ENCODE peak calls at places on chromosomes 6 and 20, in seven cellular contexts. Y is IMR-90, A is spleen, S is aorta, P is ovary, H is A549, O is colonic mucosa. V is an unnamed sample.

GRCh38 chr6:2854394-2854982 is 12.8 kb upstream of the SERPINB1 start:
- DNase-seq in Y (peak; percentile 36), A (no peak), S (peak; percentile 69), P (no peak), H (no peak), O (no peak), V (peak; percentile 51)

GRCh38 chr6:169905041-169905807 is 153.8 kb downstream of the ERMARD start:
- DNase-seq in Y (peak; percentile 23), A (no peak), S (no peak), P (peak; percentile 81), H (peak; percentile 22), O (peak; percentile 27), V (no peak)

GRCh38 chr6:82957171-82957894 is 108.3 kb downstream of the UBE3D start:
- DNase-seq in Y (peak; percentile 35), A (no peak), S (no peak), P (no peak), H (no peak), O (no peak), V (no peak)

GRCh38 chr6:87066449-87067288 is 28.2 kb downstream of the CGA start:
- DNase-seq in Y (peak; percentile 72), A (no peak), S (no peak), P (peak; percentile 36), H (peak; percentile 55), O (peak; percentile 44), V (peak; percentile 61)

GRCh38 chr20:56690531-56691175 is 61.5 kb downstream of the TFAP2C start:
- DNase-seq in Y (no peak), A (no peak), S (no peak), P (no peak), H (no peak), O (peak; percentile 39), V (no peak)

GRCh38 chr6:55033021-55033546 is 141.2 kb upstream of the HCRTR2 start:
- DNase-seq in Y (peak; percentile 65), A (no peak), S (no peak), P (no peak), H (no peak), O (no peak), V (no peak)

GRCh38 chr20:39800111-39800510 is 838.0 kb downstream of the DHX35 start:
- DNase-seq in Y (peak; percentile 52), A (no peak), S (no peak), P (no peak), H (peak; percentile 7), O (no peak), V (no peak)

GRCh38 chr20:62350629-62351422 is 16.3 kb downstream of the LAMA5 start:
- DNase-seq in Y (no peak), A (no peak), S (no peak), P (peak; percentile 11), H (no peak), O (no peak), V (no peak)

GRCh38 chr6:167121471-167121870 is 1.4 kb upstream of the CCR6 start:
- DNase-seq in Y (no peak), A (no peak), S (no peak), P (no peak), H (no peak), O (no peak), V (no peak)

GRCh38 chr6:28282923-28283322 is 1.6 kb downstream of the PGBD1 start:
- DNase-seq in Y (no peak), A (no peak), S (no peak), P (no peak), H (peak; percentile 25), O (no peak), V (no peak)

GRCh38 chr6:43838276-43839036 is 68.4 kb downstream of the VEGFA start:
- DNase-seq in Y (peak; percentile 81), A (peak; percentile 86), S (no peak), P (no peak), H (peak; percentile 58), O (no peak), V (peak; percentile 83)

GRCh38 chr6:32291549-32291948 is 67.7 kb upstream of the NOTCH4 start:
- DNase-seq in Y (no peak), A (no peak), S (no peak), P (no peak), H (no peak), O (no peak), V (no peak)

GRCh38 chr6:79878142-79878748 is 69.1 kb downstream of the ELOVL4 start:
- DNase-seq in Y (no peak), A (no peak), S (no peak), P (no peak), H (no peak), O (no peak), V (no peak)

GRCh38 chr6:140320081-140320798 is 945.8 kb upstream of the CITED2 start:
- DNase-seq in Y (peak; percentile 8), A (no peak), S (no peak), P (no peak), H (no peak), O (no peak), V (no peak)

GRCh38 chr20:58223358-58223941 is 5.0 kb downstream of the ANKRD60 start:
- DNase-seq in Y (no peak), A (no peak), S (no peak), P (no peak), H (no peak), O (no peak), V (no peak)

GRCh38 chr20:59027746-59028320 is 4.3 kb downstream of the ATP5F1E start:
- DNase-seq in Y (peak; percentile 78), A (no peak), S (no peak), P (no peak), H (no peak), O (no peak), V (no peak)

GRCh38 chr6:106511274-106512047 is 117.8 kb downstream of the RTN4IP1 start:
- DNase-seq in Y (no peak), A (peak; percentile 91), S (peak; percentile 80), P (peak; percentile 34), H (no peak), O (peak; percentile 53), V (peak; percentile 81)

GRCh38 chr6:16136536-16137450 is 7.9 kb downstream of the MYLIP start:
- DNase-seq in Y (peak; percentile 92), A (no peak), S (no peak), P (no peak), H (peak; percentile 5), O (no peak), V (no peak)

GRCh38 chr6:159197251-159197650 is 28.1 kb downstream of the FNDC1 start:
- DNase-seq in Y (no peak), A (no peak), S (no peak), P (no peak), H (no peak), O (no peak), V (no peak)

GRCh38 chr6:94144807-94145206 is 725.4 kb upstream of the EPHA7 start:
- DNase-seq in Y (no peak), A (no peak), S (no peak), P (no peak), H (no peak), O (no peak), V (no peak)

GRCh38 chr20:33291416-33291815 is 8.4 kb downstream of the BPIFB1 start:
- DNase-seq in Y (no peak), A (no peak), S (no peak), P (no peak), H (no peak), O (no peak), V (no peak)

GRCh38 chr6:45697605-45698004 is 318.1 kb downstream of the CLIC5 start:
- DNase-seq in Y (peak; percentile 99), A (no peak), S (no peak), P (no peak), H (peak; percentile 9), O (no peak), V (no peak)
- H3K27ac ChIP-seq in Y (peak overlapping the region; percentile 35), A (no peak overlapping the region), S (no peak overlapping the region), P (no peak overlapping the region), H (no peak overlapping the region), O (no peak overlapping the region), V (no peak overlapping the region)

DNA sequence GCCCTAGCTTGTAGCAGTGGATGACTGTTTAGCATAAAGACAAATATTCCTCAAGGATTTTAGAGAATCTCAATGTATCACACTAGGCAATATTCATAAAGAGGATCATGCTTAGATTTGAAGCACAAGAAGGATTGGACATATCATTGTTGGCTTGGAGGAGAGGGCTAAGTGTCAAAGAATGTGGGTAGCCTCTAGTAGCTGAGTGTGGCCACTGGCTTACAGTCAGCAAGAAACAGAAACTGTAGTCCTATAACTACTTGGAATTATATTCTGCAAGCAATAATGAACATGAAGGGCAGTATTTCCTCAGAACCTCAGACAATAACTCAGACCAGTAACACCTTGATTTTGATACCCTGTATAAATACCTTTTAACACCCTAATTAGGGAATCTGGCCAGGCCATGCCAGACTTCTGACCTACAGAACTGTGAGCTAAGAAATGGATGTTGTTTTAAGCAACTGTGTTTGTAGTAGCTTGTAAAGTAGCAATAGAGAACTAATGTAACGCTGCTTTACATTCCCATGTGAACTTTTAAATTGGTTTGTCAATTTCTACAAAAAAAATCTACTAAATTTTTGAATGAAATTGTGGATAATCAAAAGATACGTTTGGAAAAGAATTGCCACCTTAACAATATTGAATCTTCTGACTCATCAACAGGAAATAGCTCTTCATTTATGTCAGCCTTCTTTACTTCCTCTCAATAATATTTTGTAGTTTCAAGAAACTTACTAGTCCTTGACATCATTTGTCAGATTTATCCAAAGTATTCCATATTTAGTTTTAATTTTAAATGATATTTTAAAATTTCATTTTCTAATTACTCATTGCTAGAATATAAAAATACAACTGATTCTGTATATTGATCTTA is 65.2 kb upstream of the RSPO3 start:
- DNase-seq in Y (peak; percentile 19), A (no peak), S (no peak), P (no peak), H (no peak), O (no peak), V (no peak)
- H3K27ac ChIP-seq in Y (no peak overlapping the region), A (no peak overlapping the region), S (no peak overlapping the region), P (no peak overlapping the region), H (no peak overlapping the region), O (no peak overlapping the region), V (no peak overlapping the region)

GRCh38 chr6:36117639-36118549 is 12.4 kb upstream of the MAPK13 start:
- DNase-seq in Y (no peak), A (no peak), S (no peak), P (no peak), H (no peak), O (no peak), V (no peak)
- H3K27ac ChIP-seq in Y (no peak overlapping the region), A (peak overlapping the region; percentile 96), S (no peak overlapping the region), P (no peak overlapping the region), H (no peak overlapping the region), O (peak overlapping the region; percentile 29), V (no peak overlapping the region)

GRCh38 chr20:49766979-49767419 is 45.6 kb upstream of the SLC9A8 start:
- DNase-seq in Y (no peak), A (no peak), S (no peak), P (no peak), H (peak; percentile 61), O (no peak), V (no peak)

GRCh38 chr20:49765846-49766541 is 46.6 kb upstream of the SLC9A8 start:
- DNase-seq in Y (no peak), A (no peak), S (no peak), P (no peak), H (no peak), O (no peak), V (no peak)

GRCh38 chr20:49768204-49769124 is 44.2 kb upstream of the SLC9A8 start:
- DNase-seq in Y (peak; percentile 70), A (no peak), S (no peak), P (no peak), H (peak; percentile 98), O (peak; percentile 63), V (peak; percentile 74)

GRCh38 chr20:49770634-49771033 is 42.0 kb upstream of the SLC9A8 start:
- DNase-seq in Y (no peak), A (no peak), S (no peak), P (no peak), H (no peak), O (no peak), V (no peak)

GRCh38 chr20:49769125-49769581 is 43.5 kb upstream of the SLC9A8 start:
- DNase-seq in Y (no peak), A (no peak), S (no peak), P (no peak), H (no peak), O (no peak), V (no peak)
- H3K27ac ChIP-seq in Y (peak overlapping the region; percentile 79), A (peak overlapping the region; percentile 83), S (peak overlapping the region; percentile 15), P (no peak overlapping the region), H (peak overlapping the region; percentile 94), O (peak overlapping the region; percentile 52), V (no peak overlapping the region)

V was measured in endodermal cell.